ENCODE peak calls at places on chromosome 1, in nine cellular contexts. M is T follicular helper cell; Y is heart left ventricle; B is CD8-positive, alpha-beta T cell; R is activated T-cell treated with anti-CD3 and anti-CD28 coated beads for 4 hours; P is amygdala; Z is renal cortical epithelial cell; D is mucosa of descending colon; C is AG08396. S is an unnamed sample.

GRCh38 chr1:219927956-219928790 is at the start of gene SLC30A10:
- DNase-seq in M (no peak), Y (no peak), B (no peak), R (no peak), P (no peak), Z (no peak), D (peak; percentile 75), C (peak; percentile 51), S (peak; percentile 39)

GRCh38 chr1:115727706-115728249 is 40.7 kb downstream of the CASQ2 start:
- DNase-seq in M (no peak), Y (peak; percentile 65), B (no peak), R (no peak), P (no peak), Z (peak; percentile 92), D (peak; percentile 69), C (peak; percentile 63), S (no peak)

GRCh38 chr1:231691618-231692259 is 65.1 kb downstream of the DISC1 start:
- DNase-seq in M (no peak), Y (no peak), B (no peak), R (no peak), P (peak; percentile 11), Z (peak; percentile 5), D (no peak), C (peak; percentile 60), S (no peak)

GRCh38 chr1:228487336-228488106 is at the start of gene RNF187:
- DNase-seq in M (peak; percentile 66), Y (peak; percentile 92), B (peak; percentile 82), R (peak; percentile 77), P (no peak), Z (no peak), D (peak; percentile 93), C (peak; percentile 94), S (peak; percentile 92)

GRCh38 chr1:18484276-18484675 is 3.5 kb downstream of the KLHDC7A start:
- DNase-seq in M (no peak), Y (no peak), B (no peak), R (no peak), P (no peak), Z (no peak), D (no peak), C (no peak), S (no peak)

GRCh38 chr1:7608628-7609295 is 162.3 kb upstream of the VAMP3 start:
- DNase-seq in M (no peak), Y (no peak), B (no peak), R (no peak), P (no peak), Z (peak; percentile 22), D (no peak), C (no peak), S (no peak)

GRCh38 chr1:168636642-168637111 is 60.3 kb downstream of the XCL1 start:
- DNase-seq in M (no peak), Y (peak; percentile 58), B (no peak), R (no peak), P (no peak), Z (peak; percentile 94), D (no peak), C (peak; percentile 6), S (no peak)

GRCh38 chr1:16092097-16092922 is 18.9 kb upstream of the FAM131C start:
- DNase-seq in M (no peak), Y (no peak), B (no peak), R (no peak), P (no peak), Z (no peak), D (no peak), C (no peak), S (no peak)